ENCODE peak calls at places on chromosomes 1 and 21, in five cellular contexts. L, V, X, M and U are unnamed samples.

GRCh38 chr1:217313096-217313495 is 317.8 kb downstream of the GPATCH2 start:
- DNase-seq in L (no peak), V (no peak), X (no peak), M (no peak), U (no peak)

GRCh38 chr1:84339503-84339902 is 38.0 kb downstream of the SAMD13 start:
- DNase-seq in L (no peak), V (no peak), X (no peak), M (no peak), U (no peak)

GRCh38 chr1:46171872-46172271 is 3.0 kb upstream of the TSPAN1 start:
- DNase-seq in L (no peak), V (no peak), X (no peak), M (no peak), U (peak; percentile 54)

GRCh38 chr1:207886227-207886626 is 24.7 kb downstream of the CD34 start:
- DNase-seq in L (no peak), V (no peak), X (no peak), M (no peak), U (no peak)

GRCh38 chr1:12424150-12424549 is 193.9 kb downstream of the DHRS3 start:
- DNase-seq in L (no peak), V (no peak), X (no peak), M (no peak), U (no peak)

GRCh38 chr1:183569141-183569540 is 21.1 kb downstream of the NCF2 start:
- DNase-seq in L (no peak), V (peak; percentile 58), X (no peak), M (no peak), U (peak; percentile 36)

GRCh38 chr21:45290948-45291612 is 3.4 kb upstream of the POFUT2 start:
- DNase-seq in L (no peak), V (no peak), X (no peak), M (no peak), U (no peak)

GRCh38 chr21:25281134-25281533 is 326.1 kb downstream of the MRPL39 start:
- DNase-seq in L (no peak), V (no peak), X (no peak), M (no peak), U (no peak)

GRCh38 chr1:1397839-1398523 is 1.2 kb downstream of the CCNL2 start:
- DNase-seq in L (no peak), V (peak; percentile 39), X (peak; percentile 83), M (no peak), U (no peak)

GRCh38 chr1:3314561-3315271 is 139.7 kb upstream of the ARHGEF16 start:
- DNase-seq in L (no peak), V (no peak), X (no peak), M (no peak), U (no peak)

GRCh38 chr1:155962599-155963211 is 15.6 kb downstream of the ARHGEF2 start:
- DNase-seq in L (no peak), V (no peak), X (no peak), M (no peak), U (no peak)

GRCh38 chr1:100624886-100625430 is 87.0 kb downstream of the GPR88 start:
- DNase-seq in L (no peak), V (no peak), X (no peak), M (no peak), U (no peak)

GRCh38 chr1:246008256-246008901 is 498.7 kb downstream of the SMYD3 start:
- DNase-seq in L (no peak), V (no peak), X (no peak), M (no peak), U (no peak)

GRCh38 chr1:233290609-233291008 is 4.9 kb downstream of the PCNX2 start:
- DNase-seq in L (no peak), V (no peak), X (no peak), M (no peak), U (no peak)

GRCh38 chr1:152000989-152001630 is 7.5 kb upstream of the S100A10 start:
- DNase-seq in L (no peak), V (no peak), X (no peak), M (no peak), U (no peak)
- TF ChIP-seq JUND in L (no peak), V (no peak), X (no peak), M (no peak), U (no peak)

DNA sequence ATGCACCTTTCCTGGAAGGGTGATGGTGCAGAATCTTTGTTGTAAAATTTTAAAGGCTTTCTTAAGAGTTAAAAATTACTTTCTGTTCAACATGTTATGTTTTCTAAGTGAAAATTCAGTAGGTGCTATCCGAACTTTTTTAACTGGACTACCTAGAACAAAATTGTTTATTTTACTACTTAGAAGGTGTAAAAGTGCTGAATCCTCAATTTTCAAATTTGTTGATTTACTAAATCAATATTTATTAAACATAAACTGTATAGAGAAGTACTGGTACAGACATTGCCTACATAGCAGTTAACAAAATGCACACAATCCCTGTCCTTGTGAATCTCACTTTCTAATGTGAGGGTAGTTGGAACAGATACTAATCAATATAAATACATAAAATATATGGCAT is 277.5 kb downstream of the CTH start:
- DNase-seq in L (no peak), V (no peak), X (no peak), M (no peak), U (no peak)
- TF ChIP-seq JUND in L (no peak), V (no peak), X (no peak), M (no peak), U (no peak)

DNA sequence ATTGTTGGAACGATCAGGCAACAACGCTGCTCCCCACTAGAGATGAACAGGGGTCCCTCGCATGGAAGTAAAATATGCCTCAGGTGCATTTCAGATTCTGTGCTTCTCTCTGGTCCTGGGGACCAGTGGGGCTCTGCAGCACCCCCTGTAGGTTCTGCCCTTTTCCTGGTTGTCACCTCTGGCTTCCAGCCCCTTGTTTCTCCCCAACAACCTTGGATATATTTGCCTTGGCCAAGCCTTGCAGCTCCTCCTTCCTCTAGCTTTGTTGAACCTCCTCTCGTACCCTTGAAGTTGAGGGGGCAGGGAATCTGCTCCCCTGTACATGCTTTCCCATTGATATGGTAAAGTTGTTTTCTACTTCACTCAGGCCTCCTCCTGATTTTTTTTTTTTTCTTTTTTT is 5.4 kb upstream of the RGSL1 start:
- DNase-seq in L (no peak), V (no peak), X (peak; percentile 37), M (no peak), U (no peak)
- TF ChIP-seq JUND in L (no peak), V (no peak), X (no peak), M (no peak), U (no peak)

DNA sequence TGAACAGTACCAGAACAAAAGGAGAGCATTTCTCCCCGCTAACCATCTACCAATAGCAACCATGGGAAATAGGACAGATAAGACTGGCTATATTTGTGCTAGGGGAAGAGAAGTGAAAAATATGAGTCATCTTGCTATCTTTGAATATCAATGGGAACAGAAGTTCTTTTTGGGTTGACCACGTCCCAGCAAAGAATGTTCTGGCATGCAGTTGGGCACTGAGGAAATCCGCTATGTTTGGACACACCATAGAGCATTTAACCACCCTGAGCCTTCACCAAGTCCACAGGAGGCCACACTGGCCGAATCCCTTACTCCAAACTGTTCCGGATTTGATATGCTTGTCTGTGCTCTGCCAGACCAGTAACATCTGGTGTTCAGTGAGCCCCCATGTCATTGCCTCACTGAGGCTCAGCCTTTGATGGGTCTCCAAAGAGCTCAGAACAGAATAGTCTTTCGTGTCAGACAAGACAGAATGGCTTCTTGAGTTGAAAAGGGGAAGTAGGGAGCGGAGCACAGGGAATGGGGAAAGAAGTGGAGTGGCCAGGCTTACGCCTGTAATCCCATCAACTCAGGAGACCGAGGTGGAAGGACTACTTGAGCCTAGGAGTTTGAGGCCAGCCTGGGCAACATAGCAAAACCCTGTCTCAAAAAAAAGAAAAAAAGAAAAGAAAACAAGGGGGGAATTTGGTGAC is 81.4 kb downstream of the SMYD2 start:
- DNase-seq in L (no peak), V (no peak), X (peak; percentile 27), M (no peak), U (no peak)
- TF ChIP-seq JUND in L (no peak), V (no peak), X (peak; percentile 84), M (no peak), U (no peak)

GRCh38 chr1:187696092-187696491 is 867.3 kb downstream of the PLA2G4A start:
- DNase-seq in L (no peak), V (no peak), X (no peak), M (no peak), U (no peak)

GRCh38 chr1:187691439-187691838 is 862.7 kb downstream of the PLA2G4A start:
- DNase-seq in L (peak; percentile 66), V (peak; percentile 8), X (no peak), M (no peak), U (no peak)

GRCh38 chr1:187689137-187689536 is 860.4 kb downstream of the PLA2G4A start:
- DNase-seq in L (no peak), V (no peak), X (no peak), M (no peak), U (no peak)

GRCh38 chr1:187692799-187693198 is 864.0 kb downstream of the PLA2G4A start:
- DNase-seq in L (no peak), V (no peak), X (no peak), M (no peak), U (no peak)
- TF ChIP-seq JUND in L (no peak), V (no peak), X (no peak), M (no peak), U (no peak)

DNA sequence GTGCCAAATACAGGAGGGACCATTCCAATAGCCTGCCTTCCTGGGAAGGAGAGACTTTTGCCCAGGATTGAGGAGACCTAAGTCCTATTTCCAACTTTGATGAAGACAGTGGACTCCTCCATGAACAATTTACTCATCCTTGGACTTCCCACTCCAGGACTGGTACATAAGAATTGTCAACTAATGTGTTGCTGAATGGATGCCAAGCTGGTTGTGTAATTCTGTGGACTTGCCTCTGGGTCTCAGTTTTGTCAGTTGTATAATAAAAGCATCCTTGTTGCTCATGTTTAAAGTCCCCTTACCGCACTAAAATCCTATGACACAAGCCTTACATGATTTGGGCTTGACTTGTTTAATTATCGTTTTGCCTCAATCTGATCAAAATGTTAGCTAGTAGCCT is 13.2 kb upstream of the ZP4 start:
- DNase-seq in L (no peak), V (no peak), X (no peak), M (no peak), U (no peak)
- TF ChIP-seq JUND in L (no peak), V (no peak), X (no peak), M (no peak), U (no peak)

GRCh38 chr1:172351761-172352161 is 68.7 kb upstream of the C1orf105 start:
- DNase-seq in L (no peak), V (no peak), X (no peak), M (no peak), U (peak; percentile 10)
- TF ChIP-seq JUND in L (peak; percentile 48), V (no peak), X (no peak), M (no peak), U (no peak)

GRCh38 chr1:25003000-25003399 is 72.9 kb upstream of the RUNX3 start:
- DNase-seq in L (no peak), V (no peak), X (no peak), M (no peak), U (no peak)

GRCh38 chr1:25003457-25004190 is 73.5 kb upstream of the RUNX3 start:
- DNase-seq in L (no peak), V (peak; percentile 26), X (no peak), M (no peak), U (no peak)

GRCh38 chr1:25001125-25001915 is 71.2 kb upstream of the RUNX3 start:
- DNase-seq in L (no peak), V (no peak), X (no peak), M (no peak), U (no peak)

GRCh38 chr1:25006770-25007169 is 76.7 kb upstream of the RUNX3 start:
- DNase-seq in L (no peak), V (no peak), X (no peak), M (no peak), U (no peak)

DNA sequence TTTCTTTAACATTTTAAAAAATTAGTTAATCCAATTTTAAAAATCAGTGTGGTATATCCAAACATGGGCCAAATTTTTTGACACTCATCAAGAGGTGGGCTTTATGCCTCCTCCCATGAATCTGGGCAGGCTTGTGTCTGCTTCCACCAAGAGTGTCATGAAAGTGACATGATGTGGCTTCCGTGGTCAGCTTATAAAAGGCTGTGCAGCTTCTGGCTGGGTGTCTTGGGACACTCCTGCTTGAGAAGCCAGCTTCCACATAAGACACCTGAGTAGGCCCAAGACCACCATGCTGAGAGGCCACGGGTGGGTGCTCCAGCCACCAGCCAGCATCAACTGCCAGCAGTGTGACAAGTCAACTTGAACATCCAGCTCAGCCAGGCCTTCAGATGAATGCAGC is 74.3 kb upstream of the RUNX3 start:
- DNase-seq in L (no peak), V (no peak), X (no peak), M (no peak), U (no peak)
- TF ChIP-seq JUND in L (no peak), V (no peak), X (no peak), M (no peak), U (no peak)